ENCODE peak calls at places on chromosomes 5 and 9, in ten cellular contexts. D is uterus, L is IMR-90, S is A549, A is Peyer's patch, G is esophagus muscularis mucosa, O is testis, N is stomach, J is transverse colon, F is ovary. K is an unnamed sample.

GRCh38 chr9:89687848-89688247 is 83.0 kb downstream of the GADD45G start:
- DNase-seq in D (no peak), L (no peak), S (no peak), A (no peak), G (no peak), O (no peak), N (no peak), J (no peak), F (no peak), K (no peak)

GRCh38 chr5:135185461-135186075 is 151.5 kb upstream of the PITX1 start:
- DNase-seq in D (no peak), L (peak; percentile 65), S (no peak), A (no peak), G (peak; percentile 77), O (no peak), N (no peak), J (peak; percentile 39), F (no peak), K (no peak)

GRCh38 chr5:132546108-132546507 is 2.8 kb upstream of the IL5 start:
- DNase-seq in D (no peak), L (no peak), S (no peak), A (no peak), G (no peak), O (no peak), N (no peak), J (no peak), F (no peak), K (no peak)

GRCh38 chr9:133730994-133731715 is 7.0 kb downstream of the SARDH start:
- DNase-seq in D (no peak), L (no peak), S (no peak), A (no peak), G (no peak), O (peak; percentile 12), N (peak; percentile 23), J (no peak), F (peak; percentile 12), K (no peak)

GRCh38 chr9:89534464-89534863 is 36.6 kb upstream of the SEMA4D start:
- DNase-seq in D (no peak), L (no peak), S (no peak), A (no peak), G (no peak), O (no peak), N (no peak), J (no peak), F (no peak), K (no peak)

GRCh38 chr5:136518814-136519213 is 153.5 kb upstream of the TRPC7 start:
- DNase-seq in D (no peak), L (no peak), S (no peak), A (no peak), G (no peak), O (no peak), N (no peak), J (no peak), F (no peak), K (no peak)

GRCh38 chr5:150166193-150167162 is at the start of gene CDX1:
- DNase-seq in D (no peak), L (no peak), S (no peak), A (peak; percentile 69), G (no peak), O (no peak), N (no peak), J (peak; percentile 76), F (no peak), K (no peak)

GRCh38 chr9:959105-959504 is 17.4 kb upstream of the DMRT3 start:
- DNase-seq in D (no peak), L (no peak), S (no peak), A (no peak), G (peak; percentile 68), O (no peak), N (no peak), J (no peak), F (no peak), K (no peak)

GRCh38 chr9:21741151-21741550 is 61.3 kb upstream of the MTAP start:
- DNase-seq in D (no peak), L (no peak), S (no peak), A (no peak), G (no peak), O (no peak), N (no peak), J (no peak), F (no peak), K (no peak)

GRCh38 chr5:111930905-111931461 is 174.0 kb upstream of the NREP start:
- DNase-seq in D (no peak), L (peak; percentile 77), S (no peak), A (no peak), G (no peak), O (no peak), N (no peak), J (no peak), F (no peak), K (no peak)

GRCh38 chr5:180804129-180804601 is 1.6 kb upstream of the MGAT1 start:
- DNase-seq in D (no peak), L (no peak), S (no peak), A (peak; percentile 47), G (no peak), O (peak; percentile 15), N (no peak), J (no peak), F (no peak), K (no peak)

GRCh38 chr5:180801596-180802324 is 846 bp downstream of the MGAT1 start:
- DNase-seq in D (no peak), L (no peak), S (no peak), A (no peak), G (no peak), O (no peak), N (peak; percentile 51), J (no peak), F (no peak), K (no peak)

GRCh38 chr5:180803181-180804128 is 849 bp upstream of the MGAT1 start:
- DNase-seq in D (peak; percentile 45), L (no peak), S (no peak), A (peak; percentile 96), G (no peak), O (peak; percentile 80), N (peak; percentile 69), J (peak; percentile 85), F (peak; percentile 62), K (peak; percentile 81)

GRCh38 chr5:180799902-180800801 is 2.5 kb downstream of the MGAT1 start:
- DNase-seq in D (no peak), L (peak; percentile 86), S (no peak), A (peak; percentile 74), G (no peak), O (no peak), N (no peak), J (no peak), F (no peak), K (no peak)

GRCh38 chr5:180802325-180803180 is at the start of gene MGAT1:
- DNase-seq in D (peak; percentile 91), L (peak; percentile 83), S (peak; percentile 79), A (peak; percentile 91), G (peak; percentile 97), O (peak; percentile 89), N (peak; percentile 86), J (peak; percentile 89), F (peak; percentile 90), K (peak; percentile 89)
- TF ChIP-seq POLR2A in D (peak; percentile 82), L (peak; percentile 96), S (peak; percentile 88), A (peak; percentile 88), G (peak; percentile 76), O (peak; percentile 49), N (no peak), J (peak; percentile 84), F (peak; percentile 85), K (peak; percentile 46)

GRCh38 chr5:43042626-43043399 is 2.7 kb upstream of the ANXA2R start:
- DNase-seq in D (peak; percentile 66), L (peak; percentile 70), S (no peak), A (peak; percentile 88), G (no peak), O (peak; percentile 80), N (peak; percentile 59), J (peak; percentile 69), F (peak; percentile 74), K (peak; percentile 37)
- TF ChIP-seq POLR2A in D (no peak), L (no peak), S (no peak), A (no peak), G (no peak), O (no peak), N (no peak), J (peak; percentile 7), F (peak; percentile 18), K (no peak)

DNA sequence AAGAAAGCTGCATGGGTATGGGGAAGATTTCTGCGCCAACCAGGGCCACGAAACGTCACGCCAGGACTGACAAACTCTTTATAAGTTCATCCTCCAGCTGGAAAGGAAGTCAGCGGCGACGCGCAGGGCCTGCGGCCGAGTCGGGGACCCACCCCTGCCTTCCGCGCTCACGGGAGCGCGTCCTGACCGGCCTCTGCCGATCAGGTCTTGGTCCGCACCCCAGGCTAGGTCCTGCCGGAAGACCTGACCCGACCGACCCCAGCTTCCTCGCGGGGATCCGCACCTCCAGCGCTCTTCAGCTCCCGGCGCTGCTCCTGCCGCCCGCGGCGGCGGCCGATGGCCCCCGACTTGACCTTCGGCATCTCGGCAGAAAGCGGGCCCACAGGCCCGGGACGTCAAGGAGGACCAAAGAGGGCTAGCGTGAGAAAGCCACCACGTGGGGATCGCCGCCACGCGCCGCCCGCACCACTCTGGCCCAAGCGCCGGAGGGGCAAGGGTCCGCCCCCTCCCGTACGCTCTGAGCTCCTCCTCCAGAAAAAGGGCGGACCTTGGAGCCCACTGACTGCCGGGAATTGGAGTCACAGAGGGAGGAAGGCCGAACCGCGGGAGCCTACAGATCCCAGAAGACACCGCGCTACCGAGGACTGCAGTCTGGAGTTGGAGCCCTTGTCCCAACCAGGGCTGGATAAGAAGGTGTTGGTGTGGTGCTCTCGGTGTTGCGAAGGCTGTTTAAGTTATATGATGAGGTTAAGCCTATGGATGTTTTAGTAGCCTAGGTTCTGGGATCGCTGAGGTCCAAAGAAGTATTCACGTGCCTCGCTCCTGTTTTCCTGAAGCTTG is at the start of gene DIMT1:
- DNase-seq in D (peak; percentile 96), L (peak; percentile 97), S (peak; percentile 95), A (peak; percentile 98), G (peak; percentile 99), O (peak; percentile 99), N (peak; percentile 96), J (peak; percentile 96), F (peak; percentile 93), K (peak; percentile 88)
- TF ChIP-seq POLR2A in D (peak; percentile 68), L (peak; percentile 89), S (peak; percentile 95), A (no peak), G (peak; percentile 37), O (no peak), N (peak; percentile 47), J (peak; percentile 75), F (peak; percentile 77), K (peak; percentile 82)

GRCh38 chr5:124751031-124751430 is 4.6 kb upstream of the ZNF608 start:
- DNase-seq in D (no peak), L (no peak), S (no peak), A (no peak), G (no peak), O (no peak), N (no peak), J (no peak), F (no peak), K (no peak)

GRCh38 chr5:124746916-124747769 is 704 bp upstream of the ZNF608 start:
- DNase-seq in D (peak; percentile 89), L (peak; percentile 94), S (peak; percentile 49), A (peak; percentile 87), G (peak; percentile 96), O (peak; percentile 90), N (peak; percentile 79), J (peak; percentile 83), F (peak; percentile 79), K (no peak)

GRCh38 chr5:124747770-124748686 is 1.6 kb upstream of the ZNF608 start:
- DNase-seq in D (no peak), L (peak; percentile 44), S (peak; percentile 16), A (peak; percentile 63), G (no peak), O (no peak), N (no peak), J (no peak), F (no peak), K (no peak)

GRCh38 chr5:124746252-124746915 is at the start of gene ZNF608:
- DNase-seq in D (peak; percentile 47), L (peak; percentile 78), S (peak; percentile 27), A (no peak), G (no peak), O (peak; percentile 48), N (no peak), J (peak; percentile 29), F (peak; percentile 38), K (no peak)

GRCh38 chr5:124748687-124749594 is 2.5 kb upstream of the ZNF608 start:
- DNase-seq in D (peak; percentile 84), L (peak; percentile 91), S (peak; percentile 93), A (peak; percentile 91), G (peak; percentile 94), O (peak; percentile 92), N (peak; percentile 80), J (peak; percentile 87), F (peak; percentile 64), K (peak; percentile 36)
- TF ChIP-seq POLR2A in D (peak; percentile 40), L (no peak), S (no peak), A (peak; percentile 33), G (peak; percentile 18), O (no peak), N (no peak), J (peak; percentile 92), F (no peak), K (peak; percentile 56)

K was measured in GM12891.